ENCODE peak calls at places on chromosomes 7 and 10, in four cellular contexts. N is mesenchymal stem cell, R is neuronal stem cell, H is IMR-90. J is an unnamed sample.

GRCh38 chr7:143368387-143368786 is 5.9 kb upstream of the FAM131B start:
- DNase-seq in N (no peak), R (no peak), H (no peak), J (no peak)

GRCh38 chr10:6678211-6678803 is 98.2 kb upstream of the PRKCQ start:
- DNase-seq in N (peak; percentile 55), R (peak; percentile 50), H (peak; percentile 29), J (peak; percentile 72)

GRCh38 chr10:13340626-13341370 is 7.3 kb downstream of the SEPHS1 start:
- DNase-seq in N (no peak), R (no peak), H (no peak), J (no peak)

GRCh38 chr7:38020134-38020533 is 99.7 kb downstream of the EPDR1 start:
- DNase-seq in N (no peak), R (no peak), H (no peak), J (no peak)

GRCh38 chr10:132270256-132270655 is 37.5 kb downstream of the STK32C start:
- DNase-seq in N (no peak), R (no peak), H (no peak), J (no peak)

GRCh38 chr10:25024528-25024927 is 8.1 kb downstream of the THNSL1 start:
- DNase-seq in N (no peak), R (no peak), H (no peak), J (no peak)

GRCh38 chr10:273088-273487 is 137.8 kb downstream of the ZMYND11 start:
- DNase-seq in N (no peak), R (no peak), H (no peak), J (no peak)

GRCh38 chr10:72354356-72355213 is at the start of gene DNAJB12:
- DNase-seq in N (peak; percentile 96), R (peak; percentile 93), H (peak; percentile 95), J (peak; percentile 99)

GRCh38 chr10:93495654-93496321 is 624 bp upstream of the CEP55 start:
- DNase-seq in N (peak; percentile 46), R (no peak), H (no peak), J (peak; percentile 52)

GRCh38 chr10:97713828-97714400 is 384 bp downstream of the MARVELD1 start:
- DNase-seq in N (peak; percentile 85), R (peak; percentile 68), H (peak; percentile 74), J (peak; percentile 91)

GRCh38 chr7:77791336-77791735 is 6.9 kb downstream of the TMEM60 start:
- DNase-seq in N (peak; percentile 40), R (no peak), H (no peak), J (peak; percentile 25)

GRCh38 chr10:79928028-79928583 is 20.8 kb downstream of the SFTPD start:
- DNase-seq in N (no peak), R (no peak), H (no peak), J (no peak)

GRCh38 chr7:87370660-87371180 is 25.3 kb downstream of the CROT start:
- DNase-seq in N (peak; percentile 58), R (no peak), H (peak; percentile 78), J (no peak)

GRCh38 chr7:52077571-52077970 is 761.0 kb upstream of the COBL start:
- DNase-seq in N (no peak), R (no peak), H (no peak), J (no peak)

GRCh38 chr10:127091354-127091753 is 105.0 kb downstream of the INSYN2A start:
- DNase-seq in N (no peak), R (no peak), H (no peak), J (no peak)

GRCh38 chr10:72037266-72037665 is 51.1 kb downstream of the SPOCK2 start:
- DNase-seq in N (no peak), R (no peak), H (no peak), J (no peak)

GRCh38 chr10:35517431-35518181 is 87.5 kb upstream of the GJD4 start:
- DNase-seq in N (peak; percentile 38), R (no peak), H (peak; percentile 54), J (no peak)

GRCh38 chr10:4691776-4692175 is 134.2 kb upstream of the AKR1E2 start:
- DNase-seq in N (peak; percentile 51), R (no peak), H (peak; percentile 66), J (peak; percentile 68)

GRCh38 chr7:77799078-77799964 is 748 bp downstream of the PHTF2 start:
- DNase-seq in N (peak; percentile 60), R (peak; percentile 57), H (peak; percentile 35), J (peak; percentile 62)

GRCh38 chr7:5243295-5243694 is 39.4 kb upstream of the SLC29A4 start:
- DNase-seq in N (no peak), R (no peak), H (no peak), J (no peak)

GRCh38 chr7:139731802-139732470 is 45.9 kb downstream of the HIPK2 start:
- DNase-seq in N (peak; percentile 95), R (no peak), H (peak; percentile 83), J (peak; percentile 38)

GRCh38 chr7:1460757-1461639 is 1.7 kb upstream of the MICALL2 start:
- DNase-seq in N (peak; percentile 61), R (no peak), H (peak; percentile 34), J (peak; percentile 50)

GRCh38 chr7:50450691-50451051 is 521 bp upstream of the FIGNL1 start:
- DNase-seq in N (no peak), R (no peak), H (no peak), J (no peak)

GRCh38 chr7:5218564-5219360 is 28.7 kb downstream of the WIPI2 start:
- DNase-seq in N (no peak), R (no peak), H (no peak), J (no peak)

GRCh38 chr7:84701524-84702306 is 485.1 kb downstream of the SEMA3D start:
- DNase-seq in N (peak; percentile 95), R (no peak), H (peak; percentile 98), J (peak; percentile 79)

GRCh38 chr7:36749282-36749960 is 25.1 kb upstream of the AOAH start:
- DNase-seq in N (peak; percentile 20), R (no peak), H (peak; percentile 10), J (peak; percentile 16)

GRCh38 chr10:96565774-96566173 is 21.0 kb downstream of the TM9SF3 start:
- DNase-seq in N (peak; percentile 64), R (no peak), H (peak; percentile 80), J (no peak)

GRCh38 chr10:74593470-74593869 is 232.9 kb upstream of the KAT6B start:
- DNase-seq in N (peak; percentile 88), R (no peak), H (peak; percentile 86), J (no peak)

GRCh38 chr7:75637854-75638606 is 100.7 kb downstream of the HIP1 start:
- DNase-seq in N (no peak), R (no peak), H (no peak), J (peak; percentile 27)
- H2AK5ac ChIP-seq in N (no peak overlapping the region), R (peak overlapping the region; percentile 93), H (peak overlapping the region; percentile 90), J (peak overlapping the region; percentile 93)

DNA sequence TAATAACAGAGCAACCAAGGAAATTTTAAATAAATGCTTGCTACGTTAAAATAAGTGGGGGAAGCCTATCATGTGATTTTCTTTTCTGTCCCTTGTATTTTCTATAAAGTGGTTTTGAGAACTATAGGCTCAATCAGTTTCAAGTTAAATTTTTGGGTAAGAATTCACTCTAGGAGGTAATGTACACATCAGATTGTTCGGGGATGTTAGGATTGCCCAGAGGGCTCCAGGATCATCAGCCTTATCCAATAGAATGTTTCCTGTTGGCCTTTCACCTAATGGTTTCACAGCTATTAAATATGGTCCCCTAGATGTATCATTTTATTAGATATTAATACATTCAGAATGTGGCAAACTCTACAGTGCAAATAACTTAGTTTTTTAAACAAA is 438.4 kb upstream of the NPVF start:
- DNase-seq in N (no peak), R (no peak), H (no peak), J (no peak)
- H3K79me1 ChIP-seq in N (no peaks in the 10 kb centered on the region), R (no peaks in the 10 kb centered on the region), H (no peaks in the 10 kb centered on the region), J (no peaks in the 10 kb centered on the region)

DNA sequence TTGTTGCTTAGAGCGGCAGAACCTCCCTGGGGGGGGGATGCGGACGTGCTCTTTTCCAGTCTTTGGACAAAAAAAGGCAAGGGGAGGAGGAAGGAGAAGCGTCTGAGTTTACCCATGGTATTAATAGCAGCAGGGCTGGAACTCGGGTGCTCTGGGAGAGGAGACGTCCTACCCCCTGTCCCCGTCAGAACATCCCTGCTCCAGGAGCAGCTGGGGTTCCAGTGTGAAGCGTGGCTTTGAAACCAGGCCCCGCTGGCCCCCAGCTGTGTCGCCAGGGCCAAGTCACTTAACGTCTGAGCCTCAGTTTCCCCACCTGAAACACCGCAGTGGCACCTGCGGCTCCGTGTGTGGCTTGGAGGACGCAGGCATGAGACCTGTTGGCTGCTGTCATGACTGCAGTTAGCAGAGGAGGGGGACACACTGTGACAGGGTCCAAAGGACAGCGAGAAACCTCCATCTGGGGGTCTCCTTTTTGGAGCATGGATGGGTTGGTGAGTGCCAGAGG is 1.4 kb downstream of the AMZ1 start:
- DNase-seq in N (no peak), R (no peak), H (no peak), J (no peak)
- H2AK5ac ChIP-seq in N (peak overlapping the region; percentile 8), R (peak overlapping the region; percentile 99), H (no peak overlapping the region), J (no peak overlapping the region)

GRCh38 chr10:23189024-23189423 is 3.1 kb upstream of the PTF1A start:
- DNase-seq in N (no peak), R (no peak), H (no peak), J (no peak)

GRCh38 chr10:23187155-23187554 is 5.0 kb upstream of the PTF1A start:
- DNase-seq in N (no peak), R (no peak), H (no peak), J (no peak)

GRCh38 chr10:23186697-23187096 is 5.4 kb upstream of the PTF1A start:
- DNase-seq in N (no peak), R (no peak), H (no peak), J (no peak)

GRCh38 chr10:23190872-23191763 is 994 bp upstream of the PTF1A start:
- DNase-seq in N (no peak), R (no peak), H (no peak), J (no peak)

GRCh38 chr10:23186178-23186577 is 5.9 kb upstream of the PTF1A start:
- DNase-seq in N (no peak), R (no peak), H (no peak), J (no peak)
- H3K79me1 ChIP-seq in N (no peaks in the 10 kb centered on the region), R (no peaks in the 10 kb centered on the region), H (no peaks in the 10 kb centered on the region), J (no peaks in the 10 kb centered on the region)

GRCh38 chr7:101699399-101699798 is 70.3 kb upstream of the MYL10 start:
- DNase-seq in N (no peak), R (no peak), H (no peak), J (no peak)
- H2AK5ac ChIP-seq in N (no peak overlapping the region), R (peak overlapping the region; percentile 25), H (no peak overlapping the region), J (no peak overlapping the region)